ENCODE peak calls at places on chromosomes 7 and 10, in ten cellular contexts. One of them, this sample, is unnamed. For H3K27me3, the result is how much of the 10 kb centered on the place peaks cover.

GRCh38 chr10:62492012-62492869 is 118.1 kb downstream of the ZNF365 start:
- DNase-seq in astrocyte: peak
- DNase-seq in CD8-positive, alpha-beta memory T cell: peak
- DNase-seq in ovary: no peak
- DNase-seq in effector memory CD4-positive, alpha-beta T cell: no peak
- DNase-seq in neural progenitor cell: peak
- DNase-seq in A673: peak
- DNase-seq in HepG2: peak
- DNase-seq in heart left ventricle: no peak
- DNase-seq in aorta: no peak
- DNase-seq in this sample: no peak

GRCh38 chr7:77727527-77727926 is 31.3 kb downstream of the RSBN1L start:
- DNase-seq in astrocyte: no peak
- DNase-seq in CD8-positive, alpha-beta memory T cell: no peak
- DNase-seq in ovary: no peak
- DNase-seq in effector memory CD4-positive, alpha-beta T cell: no peak
- DNase-seq in neural progenitor cell: no peak
- DNase-seq in A673: no peak
- DNase-seq in HepG2: no peak
- DNase-seq in heart left ventricle: no peak
- DNase-seq in aorta: no peak
- DNase-seq in this sample: no peak

GRCh38 chr10:67665491-67665890 is 30.5 kb downstream of the CTNNA3 start:
- DNase-seq in astrocyte: no peak
- DNase-seq in CD8-positive, alpha-beta memory T cell: no peak
- DNase-seq in ovary: no peak
- DNase-seq in effector memory CD4-positive, alpha-beta T cell: no peak
- DNase-seq in neural progenitor cell: no peak
- DNase-seq in A673: peak
- DNase-seq in HepG2: peak
- DNase-seq in heart left ventricle: peak
- DNase-seq in aorta: no peak
- DNase-seq in this sample: no peak

GRCh38 chr10:127982601-127983000 is 75.7 kb downstream of the PTPRE start:
- DNase-seq in astrocyte: no peak
- DNase-seq in CD8-positive, alpha-beta memory T cell: no peak
- DNase-seq in ovary: no peak
- DNase-seq in effector memory CD4-positive, alpha-beta T cell: no peak
- DNase-seq in neural progenitor cell: no peak
- DNase-seq in A673: no peak
- DNase-seq in HepG2: no peak
- DNase-seq in heart left ventricle: no peak
- DNase-seq in aorta: no peak
- DNase-seq in this sample: no peak

GRCh38 chr7:135174941-135175340 is 4.4 kb upstream of the CYREN start:
- DNase-seq in astrocyte: no peak
- DNase-seq in CD8-positive, alpha-beta memory T cell: no peak
- DNase-seq in ovary: no peak
- DNase-seq in effector memory CD4-positive, alpha-beta T cell: no peak
- DNase-seq in neural progenitor cell: no peak
- DNase-seq in A673: no peak
- DNase-seq in HepG2: no peak
- DNase-seq in heart left ventricle: no peak
- DNase-seq in aorta: no peak
- DNase-seq in this sample: no peak

GRCh38 chr7:155796381-155797261 is 15.6 kb downstream of the SHH start:
- DNase-seq in astrocyte: no peak
- DNase-seq in CD8-positive, alpha-beta memory T cell: peak
- DNase-seq in ovary: no peak
- DNase-seq in effector memory CD4-positive, alpha-beta T cell: peak
- DNase-seq in neural progenitor cell: peak
- DNase-seq in A673: peak
- DNase-seq in HepG2: no peak
- DNase-seq in heart left ventricle: peak
- DNase-seq in aorta: peak
- DNase-seq in this sample: no peak

GRCh38 chr7:3338161-3338560 is 37.1 kb downstream of the SDK1 start:
- DNase-seq in astrocyte: no peak
- DNase-seq in CD8-positive, alpha-beta memory T cell: no peak
- DNase-seq in ovary: no peak
- DNase-seq in effector memory CD4-positive, alpha-beta T cell: no peak
- DNase-seq in neural progenitor cell: no peak
- DNase-seq in A673: no peak
- DNase-seq in HepG2: no peak
- DNase-seq in heart left ventricle: no peak
- DNase-seq in aorta: no peak
- DNase-seq in this sample: no peak

GRCh38 chr10:77926566-77927342 is at the start of gene DLG5:
- DNase-seq in astrocyte: no peak
- DNase-seq in CD8-positive, alpha-beta memory T cell: peak
- DNase-seq in ovary: peak
- DNase-seq in effector memory CD4-positive, alpha-beta T cell: no peak
- DNase-seq in neural progenitor cell: peak
- DNase-seq in A673: peak
- DNase-seq in HepG2: no peak
- DNase-seq in heart left ventricle: peak
- DNase-seq in aorta: peak
- DNase-seq in this sample: no peak

GRCh38 chr10:61197022-61197421 is 253.0 kb upstream of the RHOBTB1 start:
- DNase-seq in astrocyte: peak
- DNase-seq in CD8-positive, alpha-beta memory T cell: no peak
- DNase-seq in ovary: no peak
- DNase-seq in effector memory CD4-positive, alpha-beta T cell: no peak
- DNase-seq in neural progenitor cell: peak
- DNase-seq in A673: no peak
- DNase-seq in HepG2: no peak
- DNase-seq in heart left ventricle: no peak
- DNase-seq in aorta: no peak
- DNase-seq in this sample: no peak

GRCh38 chr7:1623810-1624209 is 46.3 kb upstream of the ELFN1 start:
- DNase-seq in astrocyte: no peak
- DNase-seq in CD8-positive, alpha-beta memory T cell: no peak
- DNase-seq in ovary: no peak
- DNase-seq in effector memory CD4-positive, alpha-beta T cell: no peak
- DNase-seq in neural progenitor cell: no peak
- DNase-seq in A673: no peak
- DNase-seq in HepG2: no peak
- DNase-seq in heart left ventricle: no peak
- DNase-seq in aorta: peak
- DNase-seq in this sample: no peak

GRCh38 chr10:13669182-13669860 is 82.6 kb downstream of the PRPF18 start:
- DNase-seq in astrocyte: no peak
- DNase-seq in CD8-positive, alpha-beta memory T cell: no peak
- DNase-seq in ovary: no peak
- DNase-seq in effector memory CD4-positive, alpha-beta T cell: no peak
- DNase-seq in neural progenitor cell: no peak
- DNase-seq in A673: no peak
- DNase-seq in HepG2: no peak
- DNase-seq in heart left ventricle: no peak
- DNase-seq in aorta: no peak
- DNase-seq in this sample: no peak

GRCh38 chr10:84896909-84897308 is 568.5 kb downstream of the CCSER2 start:
- DNase-seq in astrocyte: no peak
- DNase-seq in CD8-positive, alpha-beta memory T cell: no peak
- DNase-seq in ovary: no peak
- DNase-seq in effector memory CD4-positive, alpha-beta T cell: no peak
- DNase-seq in neural progenitor cell: no peak
- DNase-seq in A673: no peak
- DNase-seq in HepG2: no peak
- DNase-seq in heart left ventricle: no peak
- DNase-seq in aorta: no peak
- DNase-seq in this sample: no peak

GRCh38 chr7:129169171-129169643 is 19.2 kb upstream of the SMO start:
- DNase-seq in astrocyte: peak
- DNase-seq in CD8-positive, alpha-beta memory T cell: peak
- DNase-seq in ovary: peak
- DNase-seq in effector memory CD4-positive, alpha-beta T cell: no peak
- DNase-seq in neural progenitor cell: peak
- DNase-seq in A673: peak
- DNase-seq in HepG2: no peak
- DNase-seq in heart left ventricle: peak
- DNase-seq in aorta: peak
- DNase-seq in this sample: no peak

GRCh38 chr10:29328988-29329387 is 40.1 kb downstream of the LYZL1 start:
- DNase-seq in astrocyte: peak
- DNase-seq in CD8-positive, alpha-beta memory T cell: no peak
- DNase-seq in ovary: peak
- DNase-seq in effector memory CD4-positive, alpha-beta T cell: no peak
- DNase-seq in neural progenitor cell: no peak
- DNase-seq in A673: no peak
- DNase-seq in HepG2: no peak
- DNase-seq in heart left ventricle: peak
- DNase-seq in aorta: no peak
- DNase-seq in this sample: peak

GRCh38 chr10:43229208-43230061 is 37.4 kb downstream of the RASGEF1A start:
- DNase-seq in astrocyte: no peak
- DNase-seq in CD8-positive, alpha-beta memory T cell: peak
- DNase-seq in ovary: no peak
- DNase-seq in effector memory CD4-positive, alpha-beta T cell: peak
- DNase-seq in neural progenitor cell: peak
- DNase-seq in A673: no peak
- DNase-seq in HepG2: no peak
- DNase-seq in heart left ventricle: peak
- DNase-seq in aorta: peak
- DNase-seq in this sample: no peak

GRCh38 chr7:116953372-116953726 is at the start of gene ST7:
- DNase-seq in astrocyte: peak
- DNase-seq in CD8-positive, alpha-beta memory T cell: peak
- DNase-seq in ovary: peak
- DNase-seq in effector memory CD4-positive, alpha-beta T cell: peak
- DNase-seq in neural progenitor cell: peak
- DNase-seq in A673: peak
- DNase-seq in HepG2: peak
- DNase-seq in heart left ventricle: peak
- DNase-seq in aorta: peak
- DNase-seq in this sample: no peak

GRCh38 chr10:22253578-22253882 is 35.7 kb upstream of the EBLN1 start:
- DNase-seq in astrocyte: no peak
- DNase-seq in CD8-positive, alpha-beta memory T cell: peak
- DNase-seq in ovary: no peak
- DNase-seq in effector memory CD4-positive, alpha-beta T cell: peak
- DNase-seq in neural progenitor cell: peak
- DNase-seq in A673: no peak
- DNase-seq in HepG2: no peak
- DNase-seq in heart left ventricle: peak
- DNase-seq in aorta: peak
- DNase-seq in this sample: no peak

GRCh38 chr10:13865758-13866491 is 279.2 kb downstream of the PRPF18 start:
- DNase-seq in astrocyte: peak
- DNase-seq in CD8-positive, alpha-beta memory T cell: no peak
- DNase-seq in ovary: no peak
- DNase-seq in effector memory CD4-positive, alpha-beta T cell: no peak
- DNase-seq in neural progenitor cell: peak
- DNase-seq in A673: no peak
- DNase-seq in HepG2: no peak
- DNase-seq in heart left ventricle: peak
- DNase-seq in aorta: no peak
- DNase-seq in this sample: no peak

GRCh38 chr10:125538947-125539649 is 143.9 kb downstream of the TEX36 start:
- DNase-seq in astrocyte: no peak
- DNase-seq in CD8-positive, alpha-beta memory T cell: no peak
- DNase-seq in ovary: no peak
- DNase-seq in effector memory CD4-positive, alpha-beta T cell: no peak
- DNase-seq in neural progenitor cell: no peak
- DNase-seq in A673: peak
- DNase-seq in HepG2: no peak
- DNase-seq in heart left ventricle: peak
- DNase-seq in aorta: no peak
- DNase-seq in this sample: no peak

GRCh38 chr7:140284062-140284461 is 107.3 kb upstream of the KDM7A start:
- DNase-seq in astrocyte: no peak
- DNase-seq in CD8-positive, alpha-beta memory T cell: no peak
- DNase-seq in ovary: no peak
- DNase-seq in effector memory CD4-positive, alpha-beta T cell: no peak
- DNase-seq in neural progenitor cell: no peak
- DNase-seq in A673: no peak
- DNase-seq in HepG2: no peak
- DNase-seq in heart left ventricle: no peak
- DNase-seq in aorta: peak
- DNase-seq in this sample: no peak

GRCh38 chr7:115889669-115889984 is 140.9 kb downstream of the TFEC start:
- DNase-seq in astrocyte: no peak
- DNase-seq in CD8-positive, alpha-beta memory T cell: no peak
- DNase-seq in ovary: no peak
- DNase-seq in effector memory CD4-positive, alpha-beta T cell: no peak
- DNase-seq in neural progenitor cell: no peak
- DNase-seq in A673: no peak
- DNase-seq in HepG2: no peak
- DNase-seq in heart left ventricle: no peak
- DNase-seq in aorta: no peak
- DNase-seq in this sample: no peak

GRCh38 chr7:26854932-26855331 is 9.5 kb downstream of the SKAP2 start:
- DNase-seq in astrocyte: no peak
- DNase-seq in CD8-positive, alpha-beta memory T cell: no peak
- DNase-seq in ovary: no peak
- DNase-seq in effector memory CD4-positive, alpha-beta T cell: no peak
- DNase-seq in neural progenitor cell: no peak
- DNase-seq in A673: no peak
- DNase-seq in HepG2: no peak
- DNase-seq in heart left ventricle: no peak
- DNase-seq in aorta: no peak
- DNase-seq in this sample: no peak
- H3K27me3 ChIP-seq in astrocyte: half or more
- H3K27me3 ChIP-seq in CD8-positive, alpha-beta memory T cell: under half
- H3K27me3 ChIP-seq in ovary: under half
- H3K27me3 ChIP-seq in effector memory CD4-positive, alpha-beta T cell: under half
- H3K27me3 ChIP-seq in neural progenitor cell: half or more
- H3K27me3 ChIP-seq in A673: half or more
- H3K27me3 ChIP-seq in HepG2: under half
- H3K27me3 ChIP-seq in heart left ventricle: under half
- H3K27me3 ChIP-seq in aorta: under half
- H3K27me3 ChIP-seq in this sample: under half

GRCh38 chr7:64795176-64795575 is 948 bp downstream of the ZNF138 start:
- DNase-seq in astrocyte: no peak
- DNase-seq in CD8-positive, alpha-beta memory T cell: no peak
- DNase-seq in ovary: no peak
- DNase-seq in effector memory CD4-positive, alpha-beta T cell: no peak
- DNase-seq in neural progenitor cell: peak
- DNase-seq in A673: peak
- DNase-seq in HepG2: no peak
- DNase-seq in heart left ventricle: no peak
- DNase-seq in aorta: no peak
- DNase-seq in this sample: no peak
- H3K4me3 ChIP-seq in astrocyte: peak
- H3K4me3 ChIP-seq in CD8-positive, alpha-beta memory T cell: peak
- H3K4me3 ChIP-seq in ovary: peak
- H3K4me3 ChIP-seq in effector memory CD4-positive, alpha-beta T cell: peak
- H3K4me3 ChIP-seq in neural progenitor cell: peak
- H3K4me3 ChIP-seq in A673: peak
- H3K4me3 ChIP-seq in HepG2: peak
- H3K4me3 ChIP-seq in heart left ventricle: peak
- H3K4me3 ChIP-seq in aorta: no peak
- H3K4me3 ChIP-seq in this sample: peak

GRCh38 chr7:16661924-16662323 is 15.9 kb downstream of the BZW2 start:
- DNase-seq in astrocyte: no peak
- DNase-seq in CD8-positive, alpha-beta memory T cell: no peak
- DNase-seq in ovary: no peak
- DNase-seq in effector memory CD4-positive, alpha-beta T cell: no peak
- DNase-seq in neural progenitor cell: no peak
- DNase-seq in A673: no peak
- DNase-seq in HepG2: no peak
- DNase-seq in heart left ventricle: no peak
- DNase-seq in aorta: no peak
- DNase-seq in this sample: no peak
- H3K27ac ChIP-seq in astrocyte: no peak
- H3K27ac ChIP-seq in CD8-positive, alpha-beta memory T cell: no peak
- H3K27ac ChIP-seq in ovary: no peak
- H3K27ac ChIP-seq in effector memory CD4-positive, alpha-beta T cell: no peak
- H3K27ac ChIP-seq in neural progenitor cell: no peak
- H3K27ac ChIP-seq in A673: peak
- H3K27ac ChIP-seq in HepG2: no peak
- H3K27ac ChIP-seq in heart left ventricle: peak
- H3K27ac ChIP-seq in aorta: no peak
- H3K27ac ChIP-seq in this sample: no peak

GRCh38 chr10:88927291-88927690 is 25.3 kb downstream of the ACTA2 start:
- DNase-seq in astrocyte: no peak
- DNase-seq in CD8-positive, alpha-beta memory T cell: no peak
- DNase-seq in ovary: no peak
- DNase-seq in effector memory CD4-positive, alpha-beta T cell: no peak
- DNase-seq in neural progenitor cell: no peak
- DNase-seq in A673: no peak
- DNase-seq in HepG2: no peak
- DNase-seq in heart left ventricle: no peak
- DNase-seq in aorta: no peak
- DNase-seq in this sample: no peak
- H3K27me3 ChIP-seq in astrocyte: under half
- H3K27me3 ChIP-seq in CD8-positive, alpha-beta memory T cell: under half
- H3K27me3 ChIP-seq in ovary: under half
- H3K27me3 ChIP-seq in effector memory CD4-positive, alpha-beta T cell: under half
- H3K27me3 ChIP-seq in neural progenitor cell: under half
- H3K27me3 ChIP-seq in A673: under half
- H3K27me3 ChIP-seq in HepG2: under half
- H3K27me3 ChIP-seq in heart left ventricle: under half
- H3K27me3 ChIP-seq in aorta: under half
- H3K27me3 ChIP-seq in this sample: under half

This sample was measured in AG04450.